ENCODE peak calls at places on chromosomes 1 and 21, in four cellular contexts. One of them, this sample, is unnamed.

GRCh38 chr1:218933526-218933925 is 240.2 kb upstream of the LYPLAL1 start:
- DNase-seq in H1: no peak
- DNase-seq in HepG2: no peak
- DNase-seq in GM12878: no peak
- DNase-seq in this sample: no peak

GRCh38 chr1:117541003-117541402 is 64.8 kb upstream of the TENT5C start:
- DNase-seq in H1: no peak
- DNase-seq in HepG2: no peak
- DNase-seq in GM12878: no peak
- DNase-seq in this sample: no peak

GRCh38 chr1:13513063-13513884 is 529 bp downstream of the LRRC38 start:
- DNase-seq in H1: no peak
- DNase-seq in HepG2: no peak
- DNase-seq in GM12878: no peak
- DNase-seq in this sample: no peak

GRCh38 chr1:88293791-88294190 is 390.3 kb upstream of the PKN2 start:
- DNase-seq in H1: no peak
- DNase-seq in HepG2: no peak
- DNase-seq in GM12878: no peak
- DNase-seq in this sample: no peak

GRCh38 chr1:174158767-174159252 is 510 bp upstream of the RABGAP1L start:
- DNase-seq in H1: no peak
- DNase-seq in HepG2: no peak
- DNase-seq in GM12878: no peak
- DNase-seq in this sample: no peak

GRCh38 chr1:208107817-208108608 is 136.2 kb downstream of the PLXNA2 start:
- DNase-seq in H1: no peak
- DNase-seq in HepG2: no peak
- DNase-seq in GM12878: no peak
- DNase-seq in this sample: no peak

GRCh38 chr1:203140743-203141520 is 13.4 kb downstream of the ADORA1 start:
- DNase-seq in H1: no peak
- DNase-seq in HepG2: no peak
- DNase-seq in GM12878: no peak
- DNase-seq in this sample: no peak

GRCh38 chr1:245079021-245079609 is 75.7 kb upstream of the KIF26B start:
- DNase-seq in H1: no peak
- DNase-seq in HepG2: peak
- DNase-seq in GM12878: no peak
- DNase-seq in this sample: no peak

GRCh38 chr1:77642196-77642595 is 40.3 kb downstream of the ZZZ3 start:
- DNase-seq in H1: no peak
- DNase-seq in HepG2: no peak
- DNase-seq in GM12878: no peak
- DNase-seq in this sample: no peak

GRCh38 chr1:24535021-24535424 is 20.9 kb upstream of the NCMAP start:
- DNase-seq in H1: no peak
- DNase-seq in HepG2: no peak
- DNase-seq in GM12878: no peak
- DNase-seq in this sample: no peak

GRCh38 chr21:32184485-32184884 is 94.4 kb downstream of the MIS18A start:
- DNase-seq in H1: no peak
- DNase-seq in HepG2: no peak
- DNase-seq in GM12878: no peak
- DNase-seq in this sample: no peak

GRCh38 chr1:42000781-42001180 is 82.1 kb upstream of the HIVEP3 start:
- DNase-seq in H1: no peak
- DNase-seq in HepG2: no peak
- DNase-seq in GM12878: no peak
- DNase-seq in this sample: no peak

GRCh38 chr1:239237912-239238311 is 148.5 kb upstream of the CHRM3 start:
- DNase-seq in H1: no peak
- DNase-seq in HepG2: no peak
- DNase-seq in GM12878: no peak
- DNase-seq in this sample: peak

GRCh38 chr1:210125143-210125542 is 107.5 kb upstream of the SERTAD4 start:
- DNase-seq in H1: no peak
- DNase-seq in HepG2: no peak
- DNase-seq in GM12878: no peak
- DNase-seq in this sample: no peak

GRCh38 chr1:207669469-207670111 is 24.7 kb downstream of the CR1L start:
- DNase-seq in H1: no peak
- DNase-seq in HepG2: no peak
- DNase-seq in GM12878: no peak
- DNase-seq in this sample: no peak

GRCh38 chr21:44052071-44052829 is 40.1 kb downstream of the TRAPPC10 start:
- DNase-seq in H1: no peak
- DNase-seq in HepG2: no peak
- DNase-seq in GM12878: no peak
- DNase-seq in this sample: no peak

GRCh38 chr1:220684890-220685289 is 5.3 kb upstream of the C1orf115 start:
- DNase-seq in H1: no peak
- DNase-seq in HepG2: no peak
- DNase-seq in GM12878: no peak
- DNase-seq in this sample: no peak

GRCh38 chr21:41953249-41953830 is 478 bp downstream of the C2CD2 start:
- DNase-seq in H1: no peak
- DNase-seq in HepG2: no peak
- DNase-seq in GM12878: no peak
- DNase-seq in this sample: no peak

GRCh38 chr1:221739018-221739676 is 2.7 kb downstream of the DUSP10 start:
- DNase-seq in H1: no peak
- DNase-seq in HepG2: no peak
- DNase-seq in GM12878: no peak
- DNase-seq in this sample: no peak

GRCh38 chr1:86756062-86756406 is 51.7 kb downstream of the SH3GLB1 start:
- DNase-seq in H1: no peak
- DNase-seq in HepG2: no peak
- DNase-seq in GM12878: no peak
- DNase-seq in this sample: no peak

GRCh38 chr1:85427358-85427757 is 37.6 kb downstream of the DDAH1 start:
- DNase-seq in H1: no peak
- DNase-seq in HepG2: no peak
- DNase-seq in GM12878: no peak
- DNase-seq in this sample: no peak

GRCh38 chr1:191290441-191290840 is 812.8 kb upstream of the BRINP3 start:
- DNase-seq in H1: no peak
- DNase-seq in HepG2: no peak
- DNase-seq in GM12878: no peak
- DNase-seq in this sample: no peak
- TF ChIP-seq SUZ12 in H1: no peak
- TF ChIP-seq SUZ12 in HepG2: no peak
- TF ChIP-seq SUZ12 in GM12878: no peak
- TF ChIP-seq SUZ12 in this sample: no peak

DNA sequence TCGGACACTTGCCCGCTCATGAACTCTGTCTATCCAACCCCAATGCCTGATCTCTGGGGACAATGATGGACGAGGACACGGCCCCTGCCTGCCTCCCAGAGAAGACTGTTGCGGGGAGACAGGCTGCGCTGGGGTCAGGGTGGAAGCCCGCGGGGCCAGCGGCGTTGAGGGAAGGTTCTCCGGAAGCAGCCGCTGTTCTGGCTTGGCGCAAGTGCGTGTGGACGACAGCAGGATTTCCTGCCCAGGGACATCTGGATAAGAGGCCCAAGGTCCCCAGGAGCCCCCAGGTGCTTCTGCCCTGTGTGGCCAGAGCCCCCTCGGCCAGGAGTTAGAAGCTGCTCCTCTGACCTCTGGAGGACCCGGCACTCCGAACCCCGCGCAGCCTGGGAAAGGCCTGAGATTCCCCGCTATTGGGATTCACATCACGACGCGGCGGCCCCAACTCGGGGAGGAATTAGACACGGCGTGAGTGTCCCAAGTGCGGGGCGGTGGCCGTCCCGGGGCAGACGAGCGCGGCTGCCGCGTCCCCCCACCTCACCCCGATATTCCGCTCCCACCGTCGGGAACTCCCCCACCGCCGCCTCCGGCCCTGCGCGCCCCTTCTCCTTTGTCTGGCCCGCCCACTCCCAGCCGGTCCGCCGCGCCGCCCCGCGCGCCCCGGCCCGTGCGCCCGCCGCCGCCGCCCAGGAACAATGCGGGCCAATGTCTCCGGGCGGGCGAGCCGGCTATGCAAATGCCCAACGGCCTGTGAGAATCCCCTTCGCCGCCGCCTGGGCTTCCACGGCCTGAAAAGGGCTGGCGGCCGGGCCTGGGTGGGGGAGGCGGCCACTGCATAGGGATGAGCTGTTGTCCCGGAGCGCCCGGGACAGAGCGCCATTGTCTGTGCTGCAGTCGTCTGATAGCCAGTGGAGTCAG is 19.1 kb downstream of the RHBG start:
- DNase-seq in H1: no peak
- DNase-seq in HepG2: peak
- DNase-seq in GM12878: no peak
- DNase-seq in this sample: no peak
- TF ChIP-seq YY1 in H1: peak
- TF ChIP-seq YY1 in HepG2: peak
- TF ChIP-seq YY1 in GM12878: no peak
- TF ChIP-seq YY1 in this sample: no peak

GRCh38 chr1:159847231-159847630 is 15.2 kb downstream of the VSIG8 start:
- DNase-seq in H1: no peak
- DNase-seq in HepG2: no peak
- DNase-seq in GM12878: no peak
- DNase-seq in this sample: no peak

GRCh38 chr1:159851386-159851785 is 11.1 kb downstream of the VSIG8 start:
- DNase-seq in H1: no peak
- DNase-seq in HepG2: no peak
- DNase-seq in GM12878: no peak
- DNase-seq in this sample: no peak

GRCh38 chr1:159848316-159848715 is 14.1 kb downstream of the VSIG8 start:
- DNase-seq in H1: no peak
- DNase-seq in HepG2: no peak
- DNase-seq in GM12878: no peak
- DNase-seq in this sample: no peak

GRCh38 chr1:159853417-159853816 is 9.0 kb downstream of the VSIG8 start:
- DNase-seq in H1: no peak
- DNase-seq in HepG2: no peak
- DNase-seq in GM12878: no peak
- DNase-seq in this sample: no peak

GRCh38 chr1:159849972-159850371 is 12.5 kb downstream of the VSIG8 start:
- DNase-seq in H1: no peak
- DNase-seq in HepG2: no peak
- DNase-seq in GM12878: no peak
- DNase-seq in this sample: no peak
- H3K4me3 ChIP-seq in H1: no peak
- H3K4me3 ChIP-seq in HepG2: no peak
- H3K4me3 ChIP-seq in GM12878: no peak
- H3K4me3 ChIP-seq in this sample: no peak

GRCh38 chr1:153277852-153278251 is 18.4 kb downstream of the LORICRIN start:
- DNase-seq in H1: no peak
- DNase-seq in HepG2: peak
- DNase-seq in GM12878: no peak
- DNase-seq in this sample: peak
- TF ChIP-seq SUZ12 in H1: no peak
- TF ChIP-seq SUZ12 in HepG2: no peak
- TF ChIP-seq SUZ12 in GM12878: no peak
- TF ChIP-seq SUZ12 in this sample: no peak

GRCh38 chr1:153493343-153493960 is 33.0 kb upstream of the S100A7 start:
- DNase-seq in H1: no peak
- DNase-seq in HepG2: no peak
- DNase-seq in GM12878: no peak
- DNase-seq in this sample: no peak

GRCh38 chr1:153485880-153486279 is 25.4 kb upstream of the S100A7 start:
- DNase-seq in H1: no peak
- DNase-seq in HepG2: no peak
- DNase-seq in GM12878: no peak
- DNase-seq in this sample: no peak

GRCh38 chr1:153483776-153484175 is 23.3 kb upstream of the S100A7 start:
- DNase-seq in H1: no peak
- DNase-seq in HepG2: no peak
- DNase-seq in GM12878: no peak
- DNase-seq in this sample: no peak

GRCh38 chr1:153490272-153491051 is 30.0 kb upstream of the S100A7 start:
- DNase-seq in H1: no peak
- DNase-seq in HepG2: no peak
- DNase-seq in GM12878: no peak
- DNase-seq in this sample: no peak

GRCh38 chr1:153488731-153489130 is 28.3 kb upstream of the S100A7 start:
- DNase-seq in H1: no peak
- DNase-seq in HepG2: no peak
- DNase-seq in GM12878: no peak
- DNase-seq in this sample: no peak
- TF ChIP-seq YY1 in H1: no peak
- TF ChIP-seq YY1 in HepG2: no peak
- TF ChIP-seq YY1 in GM12878: no peak
- TF ChIP-seq YY1 in this sample: no peak

GRCh38 chr1:31027693-31028526 is 37.6 kb downstream of the PUM1 start:
- DNase-seq in H1: no peak
- DNase-seq in HepG2: no peak
- DNase-seq in GM12878: no peak
- DNase-seq in this sample: no peak
- H3K4me3 ChIP-seq in H1: no peak
- H3K4me3 ChIP-seq in HepG2: no peak
- H3K4me3 ChIP-seq in GM12878: peak
- H3K4me3 ChIP-seq in this sample: no peak

GRCh38 chr1:192705510-192705909 is 69.6 kb downstream of the RGS13 start:
- DNase-seq in H1: no peak
- DNase-seq in HepG2: no peak
- DNase-seq in GM12878: no peak
- DNase-seq in this sample: no peak

GRCh38 chr1:192703283-192704206 is 67.6 kb downstream of the RGS13 start:
- DNase-seq in H1: no peak
- DNase-seq in HepG2: no peak
- DNase-seq in GM12878: peak
- DNase-seq in this sample: no peak

GRCh38 chr1:192698731-192699130 is 62.8 kb downstream of the RGS13 start:
- DNase-seq in H1: no peak
- DNase-seq in HepG2: peak
- DNase-seq in GM12878: no peak
- DNase-seq in this sample: no peak

GRCh38 chr1:192700834-192701271 is 64.9 kb downstream of the RGS13 start:
- DNase-seq in H1: no peak
- DNase-seq in HepG2: peak
- DNase-seq in GM12878: no peak
- DNase-seq in this sample: no peak

GRCh38 chr1:192702212-192702993 is 66.5 kb downstream of the RGS13 start:
- DNase-seq in H1: no peak
- DNase-seq in HepG2: peak
- DNase-seq in GM12878: no peak
- DNase-seq in this sample: no peak
- TF ChIP-seq SUZ12 in H1: no peak
- TF ChIP-seq SUZ12 in HepG2: no peak
- TF ChIP-seq SUZ12 in GM12878: no peak
- TF ChIP-seq SUZ12 in this sample: no peak